ENCODE peak calls at places on chromosome 11, in four cellular contexts. K is stimulated activated CD4-positive, alpha-beta T cell treated with anti-CD3 and anti-CD28 coated beads, Interleukin-4, amount 100 ng/mL, for 48 hours; S is H54; T is Right ventricle myocardium superior. E is an unnamed sample.

GRCh38 chr11:12556788-12557384 is 117.3 kb upstream of the TEAD1 start:
- DNase-seq in S (peak; percentile 71), T (peak; percentile 87), K (no peak), E (peak; percentile 84)

GRCh38 chr11:111322534-111322933 is 24.2 kb downstream of the POU2AF3 start:
- DNase-seq in S (no peak), K (no peak), T (no peak), E (no peak)

GRCh38 chr11:75664366-75664765 is 4.5 kb downstream of the MAP6 start:
- DNase-seq in K (no peak), S (no peak), T (no peak), E (no peak)

GRCh38 chr11:117095301-117096139 is 2.7 kb downstream of the SIK3 start:
- DNase-seq in T (no peak), K (no peak), S (no peak), E (no peak)

GRCh38 chr11:78310500-78310909 is 107.1 kb downstream of the GAB2 start:
- DNase-seq in S (no peak), K (no peak), T (peak; percentile 83), E (peak; percentile 86)

GRCh38 chr11:111982019-111982464 is 43.2 kb upstream of the DLAT start:
- DNase-seq in T (peak; percentile 57), S (no peak), K (peak; percentile 48), E (peak; percentile 52)

GRCh38 chr11:22349446-22349845 is 11.3 kb downstream of the SLC17A6 start:
- DNase-seq in S (no peak), K (no peak), T (no peak), E (no peak)

GRCh38 chr11:72712168-72712721 is 38.0 kb upstream of the PDE2A start:
- DNase-seq in K (no peak), T (peak; percentile 78), S (no peak), E (peak; percentile 73)

GRCh38 chr11:114559425-114560310 is at the start of gene NXPE1:
- DNase-seq in S (no peak), K (no peak), T (no peak), E (no peak)

GRCh38 chr11:134531331-134532135 is 119.5 kb upstream of the B3GAT1 start:
- DNase-seq in K (no peak), S (no peak), T (no peak), E (peak; percentile 60)

GRCh38 chr11:99199336-99199735 is 178.6 kb downstream of the CNTN5 start:
- DNase-seq in S (no peak), T (peak; percentile 38), K (no peak), E (peak; percentile 31)

GRCh38 chr11:28679795-28680194 is 571.6 kb downstream of the METTL15 start:
- DNase-seq in T (no peak), K (no peak), S (no peak), E (no peak)

GRCh38 chr11:116638463-116638862 is 134.3 kb downstream of the BUD13 start:
- DNase-seq in S (no peak), K (no peak), T (no peak), E (no peak)

GRCh38 chr11:44992181-44992582 is 41.5 kb upstream of the TP53I11 start:
- DNase-seq in S (no peak), T (no peak), K (no peak), E (peak; percentile 46)

GRCh38 chr11:118918686-118919280 is 6.9 kb downstream of the BCL9L start:
- DNase-seq in S (no peak), T (no peak), K (no peak), E (peak; percentile 63)

GRCh38 chr11:65003282-65003681 is 6.5 kb upstream of the BATF2 start:
- DNase-seq in K (no peak), T (no peak), S (no peak), E (no peak)

GRCh38 chr11:10639350-10639749 is 54.2 kb downstream of the IRAG1 start:
- DNase-seq in S (no peak), K (no peak), T (no peak), E (no peak)

GRCh38 chr11:118290923-118291322 is 13.6 kb upstream of the CD3E start:
- DNase-seq in T (no peak), S (no peak), K (no peak), E (no peak)

GRCh38 chr11:45449036-45449601 is 163.0 kb upstream of the SYT13 start:
- DNase-seq in T (no peak), S (no peak), K (no peak), E (no peak)

GRCh38 chr11:8229299-8230177 is 34.1 kb downstream of the LMO1 start:
- DNase-seq in S (peak; percentile 56), T (peak; percentile 58), K (no peak), E (peak; percentile 67)

GRCh38 chr11:125756050-125756449 is 10.0 kb downstream of the PATE1 start:
- DNase-seq in K (no peak), T (no peak), S (no peak), E (no peak)

GRCh38 chr11:120231963-120232362 is 8.0 kb upstream of the POU2F3 start:
- DNase-seq in T (no peak), K (no peak), S (no peak), E (peak; percentile 18)

GRCh38 chr11:44409558-44410236 is 99.8 kb upstream of the ALX4 start:
- DNase-seq in T (no peak), K (no peak), S (no peak), E (no peak)

GRCh38 chr11:126257764-126258163 is 10.9 kb downstream of the SRPRA start:
- DNase-seq in K (no peak), T (no peak), S (no peak), E (no peak)

GRCh38 chr11:112541140-112541901 is 280.7 kb upstream of the PLET1 start:
- DNase-seq in T (no peak), K (no peak), S (no peak), E (no peak)

GRCh38 chr11:267491-267994 is 10.7 kb upstream of the NLRP6 start:
- DNase-seq in K (no peak), T (peak; percentile 71), S (no peak), E (peak; percentile 62)

E was measured in left ventricle myocardium superior.